ENCODE peak calls at places on chromosome 12, in five cellular contexts. J is left lung, Y is neural progenitor cell, A is transverse colon, N is IMR-90. U is an unnamed sample. For H3K4me1, the result is how much of the 10 kb centered on the place peaks cover.

GRCh38 chr12:102808412-102808811 is 108.6 kb downstream of the PAH start:
- DNase-seq in J (no peak), Y (no peak), A (no peak), N (no peak), U (no peak)

GRCh38 chr12:64679487-64679983 is 69.2 kb downstream of the RASSF3 start:
- DNase-seq in J (peak), Y (no peak), A (peak), N (peak), U (peak)

GRCh38 chr12:84995646-84996045 is 40.4 kb downstream of the TSPAN19 start:
- DNase-seq in J (no peak), Y (no peak), A (no peak), N (peak), U (no peak)

GRCh38 chr12:94336201-94336915 is 123.3 kb downstream of the CEP83 start:
- DNase-seq in J (no peak), Y (no peak), A (no peak), N (peak), U (no peak)

GRCh38 chr12:1611775-1612174 is 17.3 kb upstream of the WNT5B start:
- DNase-seq in J (no peak), Y (no peak), A (no peak), N (peak), U (no peak)

GRCh38 chr12:116708826-116709756 is 28.8 kb downstream of the SPRING1 start:
- DNase-seq in J (no peak), Y (peak), A (peak), N (peak), U (no peak)

GRCh38 chr12:108629824-108630476 is 3.7 kb downstream of the SELPLG start:
- DNase-seq in J (peak), Y (no peak), A (no peak), N (peak), U (no peak)

GRCh38 chr12:123150804-123151678 is at the start of gene PITPNM2:
- DNase-seq in J (peak), Y (peak), A (peak), N (peak), U (peak)

GRCh38 chr12:81992461-81992860 is 233.3 kb upstream of the PPFIA2 start:
- DNase-seq in J (no peak), Y (peak), A (peak), N (no peak), U (no peak)

GRCh38 chr12:5808956-5809355 is 136.1 kb downstream of the ANO2 start:
- DNase-seq in J (no peak), Y (no peak), A (no peak), N (peak), U (no peak)

GRCh38 chr12:116773276-116773731 is 35.2 kb downstream of the RNFT2 start:
- DNase-seq in J (no peak), Y (peak), A (no peak), N (no peak), U (no peak)

GRCh38 chr12:58435647-58436046 is 484.7 kb downstream of the LRIG3 start:
- DNase-seq in J (no peak), Y (no peak), A (no peak), N (no peak), U (no peak)

GRCh38 chr12:132319359-132319950 is 9.9 kb downstream of the GALNT9 start:
- DNase-seq in J (no peak), Y (no peak), A (no peak), N (no peak), U (peak)

GRCh38 chr12:77031745-77032144 is 33.6 kb downstream of the E2F7 start:
- DNase-seq in J (no peak), Y (no peak), A (no peak), N (peak), U (no peak)

GRCh38 chr12:120849765-120850164 is 54.4 kb downstream of the SPPL3 start:
- DNase-seq in J (peak), Y (no peak), A (no peak), N (peak), U (no peak)

GRCh38 chr12:49892084-49892731 is 11.5 kb downstream of the FAIM2 start:
- DNase-seq in J (no peak), Y (no peak), A (no peak), N (no peak), U (peak)
- H3K4me1 ChIP-seq in J (under half), Y (under half), A (under half), N (under half), U (under half)

GRCh38 chr12:119177056-119177325 is 1.7 kb upstream of the HSPB8 start:
- DNase-seq in J (no peak), Y (no peak), A (no peak), N (no peak), U (no peak)
- H3K27ac ChIP-seq in J (no peak), Y (no peak), A (peak), N (no peak), U (no peak)

GRCh38 chr12:114272071-114272470 is 133.9 kb downstream of the TBX5 start:
- DNase-seq in J (no peak), Y (no peak), A (no peak), N (no peak), U (no peak)

GRCh38 chr12:114274131-114274530 is 131.8 kb downstream of the TBX5 start:
- DNase-seq in J (no peak), Y (no peak), A (no peak), N (no peak), U (no peak)

GRCh38 chr12:114275937-114276785 is 129.8 kb downstream of the TBX5 start:
- DNase-seq in J (no peak), Y (no peak), A (no peak), N (peak), U (no peak)
- H3K4me1 ChIP-seq in J (under half), Y (under half), A (under half), N (under half), U (under half)

GRCh38 chr12:110853856-110854255 is 7.1 kb downstream of the CCDC63 start:
- DNase-seq in J (no peak), Y (peak), A (no peak), N (no peak), U (no peak)
- H3K27ac ChIP-seq in J (no peak), Y (no peak), A (no peak), N (no peak), U (no peak)

DNA sequence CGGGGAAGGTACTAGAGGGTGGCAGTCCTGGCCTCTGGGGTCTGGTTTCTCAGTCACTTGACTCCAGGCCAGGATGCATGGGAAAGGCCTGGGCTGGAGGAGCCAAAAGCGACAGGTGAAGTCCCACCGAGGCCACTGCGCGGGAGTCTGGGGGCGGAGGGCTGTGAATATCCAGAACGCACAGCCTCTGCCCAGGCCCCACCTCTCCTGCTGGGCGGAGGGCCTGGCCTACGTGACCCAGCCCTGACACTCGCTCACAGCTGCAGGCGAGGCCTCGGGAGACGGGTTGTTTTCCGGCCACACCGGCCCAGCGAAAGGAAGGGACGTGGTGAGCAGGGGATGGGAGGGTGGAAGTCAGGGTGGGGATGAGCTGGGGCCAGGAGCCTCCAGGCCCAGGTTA is 91.2 kb downstream of the RFLNA start:
- DNase-seq in J (no peak), Y (no peak), A (no peak), N (no peak), U (no peak)
- H3K4me1 ChIP-seq in J (half or more), Y (under half), A (under half), N (half or more), U (under half)

DNA sequence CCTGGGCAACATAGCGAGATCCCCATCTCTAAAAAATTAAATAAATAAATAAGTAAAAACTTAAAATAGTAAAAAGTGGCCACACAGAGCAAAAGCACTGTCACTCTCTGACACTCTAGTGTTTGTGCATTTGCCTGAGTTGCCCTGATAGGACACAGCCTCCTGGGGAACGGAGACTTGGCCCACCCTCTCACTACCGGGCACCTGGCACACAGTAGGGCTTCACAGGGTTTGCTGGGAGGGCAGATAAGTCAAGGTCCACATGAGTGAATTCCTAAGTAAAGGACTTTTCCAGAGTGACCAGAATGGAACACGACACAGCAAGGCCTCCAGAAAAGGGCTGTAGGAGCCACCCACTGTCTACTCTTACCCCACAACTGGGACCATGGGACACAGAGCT is 54.3 kb downstream of the SCARB1 start:
- DNase-seq in J (no peak), Y (no peak), A (no peak), N (no peak), U (no peak)
- H3K27ac ChIP-seq in J (no peak), Y (no peak), A (no peak), N (no peak), U (no peak)

GRCh38 chr12:124559182-124560017 is 8.0 kb downstream of the NCOR2 start:
- DNase-seq in J (no peak), Y (no peak), A (no peak), N (no peak), U (no peak)
- H3K4me1 ChIP-seq in J (half or more), Y (under half), A (under half), N (under half), U (under half)

DNA sequence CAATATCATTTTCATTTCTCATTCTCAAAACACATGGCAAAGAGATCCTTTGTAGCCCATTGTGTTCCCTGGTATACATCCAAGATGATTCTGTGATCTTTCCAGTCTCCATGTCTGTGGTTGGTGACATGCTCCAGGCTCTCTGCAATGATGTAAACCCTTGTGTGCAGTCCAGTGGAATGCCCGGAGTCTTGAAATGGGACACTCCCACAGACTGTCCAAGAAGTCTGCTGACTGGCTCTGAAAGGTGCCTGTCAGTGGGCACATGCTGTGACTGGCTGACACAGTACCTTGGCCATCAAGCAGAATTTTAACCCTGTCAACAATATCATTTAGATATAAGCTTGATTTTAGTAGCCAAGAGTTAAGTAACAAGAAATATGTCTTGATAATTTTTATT is 96.0 kb downstream of the FIGNL2 start:
- DNase-seq in J (peak), Y (peak), A (peak), N (peak), U (peak)
- H3K27ac ChIP-seq in J (no peak), Y (no peak), A (no peak), N (no peak), U (no peak)